ENCODE peak calls at places on chromosomes 7 and 10, in seven cellular contexts. O is astrocyte of the spinal cord, A is GM06990, X is BJ, F is fibroblast of the aortic adventitia, D is adrenal gland, K is thyroid gland. C is an unnamed sample.

GRCh38 chr10:97396056-97396455 is 5.1 kb downstream of the RRP12 start:
- DNase-seq in O (no peak), A (no peak), X (no peak), F (no peak), D (no peak), K (no peak), C (no peak)

GRCh38 chr10:72709041-72709440 is 17.1 kb downstream of the MCU start:
- DNase-seq in O (no peak), A (no peak), X (no peak), F (peak), D (peak), K (no peak), C (no peak)

GRCh38 chr10:77374189-77374656 is 263.4 kb downstream of the KCNMA1 start:
- DNase-seq in O (no peak), A (no peak), X (no peak), F (no peak), D (no peak), K (no peak), C (no peak)

GRCh38 chr10:118844731-118845573 is 90.2 kb upstream of the CACUL1 start:
- DNase-seq in O (no peak), A (no peak), X (no peak), F (peak), D (no peak), K (peak), C (no peak)

GRCh38 chr7:142365410-142365842 is 107.6 kb upstream of the PRSS58 start:
- DNase-seq in O (no peak), A (no peak), X (no peak), F (no peak), D (no peak), K (no peak), C (no peak)

GRCh38 chr7:134936893-134937520 is 49.3 kb upstream of the AGBL3 start:
- DNase-seq in O (peak), A (no peak), X (no peak), F (no peak), D (no peak), K (peak), C (no peak)

GRCh38 chr7:4225352-4225751 is 456.7 kb upstream of the FOXK1 start:
- DNase-seq in O (no peak), A (no peak), X (no peak), F (no peak), D (no peak), K (peak), C (no peak)

GRCh38 chr10:43938810-43939209 is 290.1 kb upstream of the ZNF32 start:
- DNase-seq in O (no peak), A (no peak), X (no peak), F (no peak), D (no peak), K (no peak), C (no peak)

GRCh38 chr10:122112625-122113160 is 123.7 kb downstream of the TACC2 start:
- DNase-seq in O (peak), A (no peak), X (peak), F (peak), D (peak), K (peak), C (peak)

GRCh38 chr7:80127412-80128150 is 7.0 kb upstream of the GNAI1 start:
- DNase-seq in O (no peak), A (no peak), X (no peak), F (no peak), D (no peak), K (peak), C (peak)

GRCh38 chr7:19026888-19027287 is 90.5 kb downstream of the TWIST1 start:
- DNase-seq in O (peak), A (no peak), X (peak), F (peak), D (no peak), K (no peak), C (no peak)

GRCh38 chr10:112446055-112446854 is 459 bp downstream of the ZDHHC6 start:
- DNase-seq in O (no peak), A (no peak), X (no peak), F (peak), D (no peak), K (peak), C (no peak)

GRCh38 chr7:40799-41750 is 151.3 kb upstream of the FAM20C start:
- DNase-seq in O (no peak), A (no peak), X (no peak), F (no peak), D (no peak), K (peak), C (peak)

GRCh38 chr10:22624289-22624738 is 90.1 kb downstream of the PIP4K2A start:
- DNase-seq in O (peak), A (no peak), X (peak), F (peak), D (no peak), K (no peak), C (no peak)

GRCh38 chr10:89001024-89001423 is 10.4 kb downstream of the FAS start:
- DNase-seq in O (no peak), A (no peak), X (no peak), F (no peak), D (no peak), K (no peak), C (no peak)

GRCh38 chr7:140650367-140650766 is 9.8 kb upstream of the DENND2A start:
- DNase-seq in O (no peak), A (no peak), X (no peak), F (no peak), D (no peak), K (no peak), C (no peak)

GRCh38 chr10:93630609-93631320 is 18.4 kb downstream of the PDE6C start:
- DNase-seq in O (no peak), A (no peak), X (no peak), F (no peak), D (no peak), K (no peak), C (no peak)

GRCh38 chr7:111363099-111363498 is 199.2 kb downstream of the IMMP2L start:
- DNase-seq in O (peak), A (no peak), X (peak), F (peak), D (no peak), K (no peak), C (no peak)

GRCh38 chr7:18530224-18531179 is 35.0 kb downstream of the HDAC9 start:
- DNase-seq in O (no peak), A (no peak), X (no peak), F (no peak), D (no peak), K (peak), C (no peak)

GRCh38 chr10:71264345-71265200 is 52.2 kb downstream of the UNC5B start:
- DNase-seq in O (no peak), A (no peak), X (no peak), F (no peak), D (no peak), K (no peak), C (no peak)

GRCh38 chr7:36763084-36763807 is 39.0 kb upstream of the AOAH start:
- DNase-seq in O (peak), A (no peak), X (no peak), F (peak), D (no peak), K (no peak), C (no peak)

GRCh38 chr10:51423121-51423452 is 276.3 kb downstream of the CSTF2T start:
- DNase-seq in O (no peak), A (no peak), X (no peak), F (no peak), D (no peak), K (no peak), C (no peak)

GRCh38 chr7:106056513-106057203 is 55.5 kb downstream of the SYPL1 start:
- DNase-seq in O (peak), A (peak), X (no peak), F (peak), D (peak), K (peak), C (peak)

GRCh38 chr10:110216942-110217341 is 9.5 kb downstream of the MXI1 start:
- DNase-seq in O (no peak), A (no peak), X (no peak), F (peak), D (no peak), K (no peak), C (no peak)

GRCh38 chr10:9075420-9075819 is 1020.9 kb downstream of the GATA3 start:
- DNase-seq in O (no peak), A (no peak), X (no peak), F (no peak), D (no peak), K (no peak), C (no peak)

GRCh38 chr7:44473295-44473694 is 17.2 kb downstream of the NUDCD3 start:
- DNase-seq in O (no peak), A (no peak), X (no peak), F (peak), D (no peak), K (no peak), C (no peak)

GRCh38 chr10:50613150-50613549 is 10.6 kb downstream of the SGMS1 start:
- DNase-seq in O (no peak), A (no peak), X (no peak), F (no peak), D (no peak), K (peak), C (no peak)

GRCh38 chr10:100755821-100756220 is 10.4 kb downstream of the PAX2 start:
- DNase-seq in O (no peak), A (no peak), X (no peak), F (no peak), D (no peak), K (no peak), C (no peak)

GRCh38 chr10:100760726-100761125 is 15.3 kb downstream of the PAX2 start:
- DNase-seq in O (no peak), A (no peak), X (no peak), F (no peak), D (no peak), K (no peak), C (no peak)

GRCh38 chr10:100763043-100763747 is 17.8 kb downstream of the PAX2 start:
- DNase-seq in O (no peak), A (no peak), X (no peak), F (no peak), D (no peak), K (no peak), C (no peak)

GRCh38 chr10:100761191-100761590 is 15.8 kb downstream of the PAX2 start:
- DNase-seq in O (no peak), A (no peak), X (no peak), F (no peak), D (no peak), K (no peak), C (no peak)

GRCh38 chr10:100759331-100759730 is 13.9 kb downstream of the PAX2 start:
- DNase-seq in O (no peak), A (no peak), X (no peak), F (no peak), D (no peak), K (no peak), C (no peak)
- TF ChIP-seq CTCF in O (no peak), A (no peak), X (no peak), F (no peak), D (no peak), K (no peak), C (no peak)

DNA sequence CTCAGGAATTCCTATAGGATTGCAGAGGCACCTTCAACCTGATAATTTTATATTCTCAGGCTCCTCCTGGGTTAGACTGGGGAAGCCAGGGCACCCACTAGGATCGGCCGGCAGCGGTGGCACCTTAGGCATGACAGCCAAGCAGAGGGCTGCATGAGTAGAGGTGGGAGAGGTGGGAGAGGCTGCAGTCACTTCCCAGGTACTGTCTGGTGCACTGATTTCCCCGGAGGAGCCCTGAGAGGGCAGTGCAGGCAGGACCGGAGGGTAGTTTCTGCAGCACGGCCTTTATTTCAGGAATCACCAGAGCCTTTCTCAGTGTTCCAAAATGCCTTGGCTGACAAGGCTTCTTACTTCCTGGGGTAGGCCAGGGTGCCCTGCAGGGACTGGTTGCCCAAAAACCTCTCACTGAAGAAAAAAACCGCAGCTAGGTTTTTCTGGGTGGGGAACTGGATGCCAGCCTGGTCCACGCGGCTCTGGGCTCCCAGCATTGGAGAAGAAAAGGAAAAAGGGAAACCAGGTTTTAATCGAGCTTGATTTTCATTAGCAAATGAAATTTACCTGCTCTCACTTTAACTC is 3.6 kb upstream of the HOXA13 start:
- DNase-seq in O (no peak), A (no peak), X (no peak), F (no peak), D (no peak), K (no peak), C (no peak)
- H3K4me3 ChIP-seq in O (no peak), A (no peak), X (no peak), F (no peak), D (no peak), K (no peak), C (no peak)

GRCh38 chr7:48168159-48168558 is 3.1 kb upstream of the ABCA13 start:
- DNase-seq in O (peak), A (no peak), X (no peak), F (peak), D (no peak), K (no peak), C (no peak)
- TF ChIP-seq CTCF in O (peak), A (no peak), X (peak), F (peak), D (no peak), K (no peak), C (no peak)

GRCh38 chr7:77425151-77426051 is 9.3 kb upstream of the GSAP start:
- DNase-seq in O (peak), A (no peak), X (peak), F (peak), D (no peak), K (no peak), C (no peak)

GRCh38 chr7:77427996-77428603 is 12.0 kb upstream of the GSAP start:
- DNase-seq in O (peak), A (no peak), X (peak), F (peak), D (no peak), K (peak), C (no peak)

GRCh38 chr7:77428777-77429231 is 12.7 kb upstream of the GSAP start:
- DNase-seq in O (no peak), A (no peak), X (no peak), F (no peak), D (no peak), K (peak), C (no peak)

GRCh38 chr7:77426052-77426404 is 9.9 kb upstream of the GSAP start:
- DNase-seq in O (no peak), A (no peak), X (no peak), F (peak), D (no peak), K (no peak), C (no peak)

DNA sequence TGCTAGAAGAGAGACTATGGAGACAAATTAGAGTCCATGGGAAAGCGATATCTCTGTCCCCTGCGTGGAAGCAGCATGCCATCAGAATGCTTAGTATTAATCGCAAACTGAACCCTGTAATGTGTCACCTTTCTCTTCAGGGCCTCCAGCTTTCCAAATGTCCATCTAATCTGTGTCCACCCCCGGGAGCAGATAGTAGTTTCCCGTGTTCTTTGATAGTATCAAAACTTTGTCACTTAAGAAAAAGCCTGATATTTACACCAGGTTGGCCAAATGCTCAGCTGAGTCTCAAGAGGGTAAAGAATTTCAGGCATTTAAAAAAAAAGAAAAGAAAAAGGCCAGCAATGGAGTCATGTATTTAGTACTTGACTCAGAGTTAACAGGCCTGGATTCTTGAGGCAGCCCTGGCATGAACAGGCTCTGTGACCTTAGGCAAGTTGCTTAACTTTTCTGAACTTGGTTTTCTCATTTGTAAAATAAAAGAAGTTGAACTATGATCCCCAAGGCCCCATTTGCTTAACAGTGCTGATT is 10.4 kb upstream of the GSAP start:
- DNase-seq in O (peak), A (no peak), X (peak), F (peak), D (no peak), K (peak), C (no peak)
- H3K4me3 ChIP-seq in O (no peak), A (no peak), X (no peak), F (peak), D (no peak), K (no peak), C (no peak)

DNA sequence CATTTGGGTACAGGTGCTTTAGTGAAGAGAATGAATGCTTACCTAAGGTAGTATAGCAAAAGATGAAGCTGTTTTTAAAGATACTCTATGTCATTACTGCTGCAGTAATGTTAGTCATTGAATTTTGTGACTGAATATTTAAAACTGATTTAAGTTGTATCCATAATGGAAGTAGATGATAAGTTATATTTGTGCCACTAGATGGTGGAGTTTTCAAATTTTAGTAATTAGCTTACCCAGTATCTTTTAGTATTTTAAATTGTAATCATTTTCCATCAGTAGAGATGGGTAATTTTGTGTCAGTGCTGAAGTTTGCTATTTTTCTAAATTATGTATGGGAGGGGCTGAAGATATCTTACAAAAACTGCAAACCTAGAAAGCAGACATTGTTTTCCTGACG is 25.2 kb downstream of the HBP1 start:
- DNase-seq in O (no peak), A (no peak), X (no peak), F (no peak), D (no peak), K (no peak), C (no peak)
- TF ChIP-seq CTCF in O (no peak), A (no peak), X (no peak), F (no peak), D (no peak), K (no peak), C (no peak)

GRCh38 chr10:15084502-15084922 is 4.1 kb downstream of the ACBD7 start:
- DNase-seq in O (peak), A (no peak), X (peak), F (peak), D (peak), K (peak), C (peak)
- H3K4me3 ChIP-seq in O (peak), A (no peak), X (peak), F (peak), D (peak), K (peak), C (no peak)

C was measured in body of pancreas.